ENCODE peak calls at places on chromosome 18, in four cellular contexts. One of them, this sample, is unnamed.

GRCh38 chr18:48023334-48024008 is 93.0 kb upstream of the SMAD2 start:
- DNase-seq in neuronal stem cell: peak; percentile 40
- DNase-seq in IMR-90: peak; percentile 10
- DNase-seq in H9: peak; percentile 70
- DNase-seq in this sample: peak; percentile 73

GRCh38 chr18:80065705-80066104 is 31.5 kb downstream of the RBFA start:
- DNase-seq in H9: no peak
- DNase-seq in neuronal stem cell: no peak
- DNase-seq in IMR-90: no peak
- DNase-seq in this sample: no peak

GRCh38 chr18:6107794-6108193 is 212.5 kb upstream of the TMEM200C start:
- DNase-seq in IMR-90: no peak
- DNase-seq in H9: no peak
- DNase-seq in neuronal stem cell: no peak
- DNase-seq in this sample: no peak

GRCh38 chr18:12625242-12625641 is 32.7 kb downstream of the SPIRE1 start:
- DNase-seq in H9: no peak
- DNase-seq in IMR-90: no peak
- DNase-seq in neuronal stem cell: no peak
- DNase-seq in this sample: no peak

GRCh38 chr18:27057459-27058302 is 127.4 kb downstream of the CHST9 start:
- DNase-seq in H9: no peak
- DNase-seq in neuronal stem cell: no peak
- DNase-seq in IMR-90: no peak
- DNase-seq in this sample: no peak

GRCh38 chr18:79964330-79965118 is at the start of gene HSBP1L1:
- DNase-seq in neuronal stem cell: peak; percentile 56
- DNase-seq in IMR-90: no peak
- DNase-seq in H9: peak; percentile 75
- DNase-seq in this sample: peak; percentile 70

GRCh38 chr18:31687016-31687415 is 2.6 kb upstream of the B4GALT6 start:
- DNase-seq in H9: no peak
- DNase-seq in IMR-90: no peak
- DNase-seq in neuronal stem cell: no peak
- DNase-seq in this sample: no peak

GRCh38 chr18:80009661-80010550 is 21.5 kb upstream of the TXNL4A start:
- DNase-seq in neuronal stem cell: no peak
- DNase-seq in H9: no peak
- DNase-seq in IMR-90: peak; percentile 98
- DNase-seq in this sample: no peak

GRCh38 chr18:75304678-75305557 is 94.3 kb downstream of the TSHZ1 start:
- DNase-seq in IMR-90: no peak
- DNase-seq in neuronal stem cell: no peak
- DNase-seq in H9: no peak
- DNase-seq in this sample: no peak

GRCh38 chr18:38033282-38033681 is 467.7 kb upstream of the CELF4 start:
- DNase-seq in neuronal stem cell: no peak
- DNase-seq in H9: no peak
- DNase-seq in IMR-90: no peak
- DNase-seq in this sample: no peak

GRCh38 chr18:58392336-58393000 is 236.4 kb downstream of the ALPK2 start:
- DNase-seq in neuronal stem cell: no peak
- DNase-seq in H9: peak; percentile 22
- DNase-seq in IMR-90: peak; percentile 49
- DNase-seq in this sample: peak; percentile 41

DNA sequence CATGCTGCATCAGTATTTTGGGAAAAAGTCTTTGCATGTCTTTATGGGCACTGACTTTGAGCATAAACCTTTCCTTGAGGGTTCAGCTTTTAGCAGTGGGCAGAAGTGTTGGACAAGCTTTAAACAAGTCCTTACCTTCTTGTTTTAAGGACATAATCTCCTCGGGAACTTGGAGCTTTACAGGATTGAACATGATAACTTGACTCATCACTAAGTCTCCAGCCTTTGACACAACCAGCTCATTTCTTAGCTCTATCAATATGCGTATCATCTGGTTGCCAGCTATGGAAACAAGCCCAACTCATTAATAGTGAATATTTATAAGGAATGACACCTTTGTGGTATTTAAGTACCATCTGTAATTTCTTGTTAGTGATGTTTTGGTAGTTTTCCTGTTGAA is 21.0 kb upstream of the RAB27B start:
- DNase-seq in IMR-90: no peak
- DNase-seq in neuronal stem cell: no peak
- DNase-seq in H9: no peak
- DNase-seq in this sample: no peak
- H3K18ac ChIP-seq in IMR-90: peak overlapping the region; percentile 29
- H3K18ac ChIP-seq in neuronal stem cell: no peak overlapping the region
- H3K18ac ChIP-seq in H9: no peak overlapping the region
- H3K18ac ChIP-seq in this sample: no peak overlapping the region

GRCh38 chr18:22504251-22504650 is 86.5 kb upstream of the CTAGE1 start:
- DNase-seq in H9: no peak
- DNase-seq in IMR-90: no peak
- DNase-seq in neuronal stem cell: no peak
- DNase-seq in this sample: no peak
- H3K18ac ChIP-seq in H9: no peak overlapping the region
- H3K18ac ChIP-seq in IMR-90: peak overlapping the region; percentile 96
- H3K18ac ChIP-seq in neuronal stem cell: peak overlapping the region; percentile 45
- H3K18ac ChIP-seq in this sample: no peak overlapping the region

GRCh38 chr18:30652377-30652776 is 390.2 kb downstream of the DSC3 start:
- DNase-seq in H9: no peak
- DNase-seq in neuronal stem cell: no peak
- DNase-seq in IMR-90: no peak
- DNase-seq in this sample: peak; percentile 77

DNA sequence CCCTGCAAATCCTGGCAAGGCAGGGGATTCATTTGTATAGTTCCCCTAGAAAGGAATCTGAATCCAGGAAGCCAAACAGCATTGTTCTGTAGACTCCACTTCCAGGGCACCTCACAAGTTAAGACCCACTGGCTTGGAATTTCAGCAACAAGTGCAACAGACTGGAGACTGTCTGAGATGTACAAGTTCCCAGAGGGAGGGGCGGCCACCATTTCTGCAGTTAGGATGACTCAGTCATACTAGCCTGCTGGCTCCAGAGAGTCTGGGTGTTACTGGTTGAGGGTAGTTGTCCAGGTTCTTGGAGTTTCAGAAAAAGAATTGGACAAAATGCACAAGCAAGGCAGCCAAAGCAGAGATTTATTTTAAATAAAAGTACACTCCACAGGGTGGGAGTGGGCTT is 384.2 kb downstream of the DSC3 start:
- DNase-seq in H9: no peak
- DNase-seq in neuronal stem cell: no peak
- DNase-seq in IMR-90: no peak
- DNase-seq in this sample: no peak
- H3K18ac ChIP-seq in H9: no peak overlapping the region
- H3K18ac ChIP-seq in neuronal stem cell: no peak overlapping the region
- H3K18ac ChIP-seq in IMR-90: no peak overlapping the region
- H3K18ac ChIP-seq in this sample: no peak overlapping the region

DNA sequence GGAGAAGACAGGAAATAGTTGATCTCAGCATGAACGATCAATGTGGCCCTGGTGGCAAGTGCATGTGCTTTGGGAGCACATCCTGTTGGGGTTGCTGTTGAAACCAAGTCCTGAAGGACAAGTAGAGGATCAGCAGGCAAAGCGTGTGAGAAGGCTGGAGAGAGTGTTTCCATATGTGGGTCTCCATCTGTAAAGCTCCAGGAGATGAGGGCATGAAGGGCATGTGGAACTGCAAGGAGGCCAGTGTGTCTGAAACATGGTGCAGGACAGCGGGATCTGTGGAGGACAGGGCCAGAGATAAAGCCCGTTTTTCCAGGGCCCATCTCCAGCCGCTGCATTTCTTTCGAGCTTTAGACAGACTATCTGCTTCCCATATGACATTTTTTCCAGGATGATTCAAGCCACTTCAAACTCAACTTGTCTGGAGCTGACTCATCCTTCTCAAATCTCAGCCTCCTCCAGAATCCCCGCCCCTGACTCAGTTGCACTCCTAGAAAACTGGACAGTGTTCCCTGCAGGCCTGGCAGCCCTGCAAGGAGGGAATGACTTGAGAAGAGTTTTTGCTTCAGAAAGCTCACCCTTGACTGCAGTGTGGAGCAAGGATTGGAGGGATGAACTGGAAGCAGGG is 226.1 kb downstream of the VAPA start:
- DNase-seq in neuronal stem cell: no peak
- DNase-seq in H9: no peak
- DNase-seq in IMR-90: peak; percentile 78
- DNase-seq in this sample: no peak
- H3K18ac ChIP-seq in neuronal stem cell: no peak overlapping the region
- H3K18ac ChIP-seq in H9: no peak overlapping the region
- H3K18ac ChIP-seq in IMR-90: peak overlapping the region; percentile 88
- H3K18ac ChIP-seq in this sample: no peak overlapping the region